ENCODE peak calls at places on chromosomes 11 and 22, in ten cellular contexts. One of them, this sample, is unnamed.

GRCh38 chr11:105045897-105046296 is 762 bp upstream of the CARD16 start:
- DNase-seq in esophagus squamous epithelium: no peak
- DNase-seq in activated effector memory CD4-positive, alpha-beta T cell treated with anti-CD3 and anti-CD28 coated beads, Interleukin-2, amount 50 U/mL, for 16 hours: no peak
- DNase-seq in NCI-H748 treated with DMSO at 0.1 percent for 48 hours: no peak
- DNase-seq in Right ventricle myocardium superior: no peak
- DNase-seq in T-helper 9 cell: no peak
- DNase-seq in NCI-H510A: no peak
- DNase-seq in activated CD8-positive, alpha-beta memory T cell treated with anti-CD3 and anti-CD28 coated beads, Interleukin-2, amount 10 ng/mL, durations not matched to agents 7 days and 5 days: no peak
- DNase-seq in NCI-H1092: no peak
- DNase-seq in hippocampal formation: no peak
- DNase-seq in this sample: no peak

GRCh38 chr11:70423523-70424505 is 25.5 kb downstream of the CTTN start:
- DNase-seq in esophagus squamous epithelium: no peak
- DNase-seq in activated effector memory CD4-positive, alpha-beta T cell treated with anti-CD3 and anti-CD28 coated beads, Interleukin-2, amount 50 U/mL, for 16 hours: no peak
- DNase-seq in NCI-H748 treated with DMSO at 0.1 percent for 48 hours: no peak
- DNase-seq in Right ventricle myocardium superior: no peak
- DNase-seq in T-helper 9 cell: no peak
- DNase-seq in NCI-H510A: no peak
- DNase-seq in activated CD8-positive, alpha-beta memory T cell treated with anti-CD3 and anti-CD28 coated beads, Interleukin-2, amount 10 ng/mL, durations not matched to agents 7 days and 5 days: peak; percentile 71
- DNase-seq in NCI-H1092: no peak
- DNase-seq in hippocampal formation: no peak
- DNase-seq in this sample: no peak

GRCh38 chr22:39214383-39215069 is 30.3 kb downstream of the PDGFB start:
- DNase-seq in esophagus squamous epithelium: no peak
- DNase-seq in activated effector memory CD4-positive, alpha-beta T cell treated with anti-CD3 and anti-CD28 coated beads, Interleukin-2, amount 50 U/mL, for 16 hours: peak; percentile 58
- DNase-seq in NCI-H748 treated with DMSO at 0.1 percent for 48 hours: no peak
- DNase-seq in Right ventricle myocardium superior: no peak
- DNase-seq in T-helper 9 cell: no peak
- DNase-seq in NCI-H510A: no peak
- DNase-seq in activated CD8-positive, alpha-beta memory T cell treated with anti-CD3 and anti-CD28 coated beads, Interleukin-2, amount 10 ng/mL, durations not matched to agents 7 days and 5 days: no peak
- DNase-seq in NCI-H1092: no peak
- DNase-seq in hippocampal formation: no peak
- DNase-seq in this sample: no peak

GRCh38 chr22:31290494-31291402 is 1.5 kb downstream of the PIK3IP1 start:
- DNase-seq in esophagus squamous epithelium: peak; percentile 89
- DNase-seq in activated effector memory CD4-positive, alpha-beta T cell treated with anti-CD3 and anti-CD28 coated beads, Interleukin-2, amount 50 U/mL, for 16 hours: peak; percentile 98
- DNase-seq in NCI-H748 treated with DMSO at 0.1 percent for 48 hours: peak; percentile 64
- DNase-seq in Right ventricle myocardium superior: peak; percentile 98
- DNase-seq in T-helper 9 cell: peak; percentile 94
- DNase-seq in NCI-H510A: peak; percentile 90
- DNase-seq in activated CD8-positive, alpha-beta memory T cell treated with anti-CD3 and anti-CD28 coated beads, Interleukin-2, amount 10 ng/mL, durations not matched to agents 7 days and 5 days: peak; percentile 97
- DNase-seq in NCI-H1092: peak; percentile 81
- DNase-seq in hippocampal formation: peak; percentile 94
- DNase-seq in this sample: peak; percentile 94

GRCh38 chr22:33717694-33718396 is 202.4 kb downstream of the LARGE1 start:
- DNase-seq in esophagus squamous epithelium: no peak
- DNase-seq in activated effector memory CD4-positive, alpha-beta T cell treated with anti-CD3 and anti-CD28 coated beads, Interleukin-2, amount 50 U/mL, for 16 hours: no peak
- DNase-seq in NCI-H748 treated with DMSO at 0.1 percent for 48 hours: no peak
- DNase-seq in Right ventricle myocardium superior: peak; percentile 52
- DNase-seq in T-helper 9 cell: no peak
- DNase-seq in NCI-H510A: no peak
- DNase-seq in activated CD8-positive, alpha-beta memory T cell treated with anti-CD3 and anti-CD28 coated beads, Interleukin-2, amount 10 ng/mL, durations not matched to agents 7 days and 5 days: no peak
- DNase-seq in NCI-H1092: no peak
- DNase-seq in hippocampal formation: no peak
- DNase-seq in this sample: no peak

GRCh38 chr11:47916361-47916841 is 64.0 kb upstream of the PTPRJ start:
- DNase-seq in esophagus squamous epithelium: no peak
- DNase-seq in activated effector memory CD4-positive, alpha-beta T cell treated with anti-CD3 and anti-CD28 coated beads, Interleukin-2, amount 50 U/mL, for 16 hours: peak; percentile 49
- DNase-seq in NCI-H748 treated with DMSO at 0.1 percent for 48 hours: no peak
- DNase-seq in Right ventricle myocardium superior: peak; percentile 70
- DNase-seq in T-helper 9 cell: no peak
- DNase-seq in NCI-H510A: no peak
- DNase-seq in activated CD8-positive, alpha-beta memory T cell treated with anti-CD3 and anti-CD28 coated beads, Interleukin-2, amount 10 ng/mL, durations not matched to agents 7 days and 5 days: no peak
- DNase-seq in NCI-H1092: no peak
- DNase-seq in hippocampal formation: no peak
- DNase-seq in this sample: no peak

GRCh38 chr11:40328890-40329617 is 1130.4 kb downstream of the LRRC4C start:
- DNase-seq in esophagus squamous epithelium: no peak
- DNase-seq in activated effector memory CD4-positive, alpha-beta T cell treated with anti-CD3 and anti-CD28 coated beads, Interleukin-2, amount 50 U/mL, for 16 hours: no peak
- DNase-seq in NCI-H748 treated with DMSO at 0.1 percent for 48 hours: no peak
- DNase-seq in Right ventricle myocardium superior: no peak
- DNase-seq in T-helper 9 cell: no peak
- DNase-seq in NCI-H510A: no peak
- DNase-seq in activated CD8-positive, alpha-beta memory T cell treated with anti-CD3 and anti-CD28 coated beads, Interleukin-2, amount 10 ng/mL, durations not matched to agents 7 days and 5 days: no peak
- DNase-seq in NCI-H1092: peak; percentile 11
- DNase-seq in hippocampal formation: no peak
- DNase-seq in this sample: peak; percentile 99

GRCh38 chr11:12029738-12030363 is 21.4 kb upstream of the DKK3 start:
- DNase-seq in esophagus squamous epithelium: no peak
- DNase-seq in activated effector memory CD4-positive, alpha-beta T cell treated with anti-CD3 and anti-CD28 coated beads, Interleukin-2, amount 50 U/mL, for 16 hours: no peak
- DNase-seq in NCI-H748 treated with DMSO at 0.1 percent for 48 hours: no peak
- DNase-seq in Right ventricle myocardium superior: no peak
- DNase-seq in T-helper 9 cell: no peak
- DNase-seq in NCI-H510A: no peak
- DNase-seq in activated CD8-positive, alpha-beta memory T cell treated with anti-CD3 and anti-CD28 coated beads, Interleukin-2, amount 10 ng/mL, durations not matched to agents 7 days and 5 days: no peak
- DNase-seq in NCI-H1092: no peak
- DNase-seq in hippocampal formation: no peak
- DNase-seq in this sample: no peak

GRCh38 chr22:42472671-42473070 is 40.5 kb upstream of the NFAM1 start:
- DNase-seq in esophagus squamous epithelium: no peak
- DNase-seq in activated effector memory CD4-positive, alpha-beta T cell treated with anti-CD3 and anti-CD28 coated beads, Interleukin-2, amount 50 U/mL, for 16 hours: no peak
- DNase-seq in NCI-H748 treated with DMSO at 0.1 percent for 48 hours: no peak
- DNase-seq in Right ventricle myocardium superior: no peak
- DNase-seq in T-helper 9 cell: no peak
- DNase-seq in NCI-H510A: no peak
- DNase-seq in activated CD8-positive, alpha-beta memory T cell treated with anti-CD3 and anti-CD28 coated beads, Interleukin-2, amount 10 ng/mL, durations not matched to agents 7 days and 5 days: no peak
- DNase-seq in NCI-H1092: no peak
- DNase-seq in hippocampal formation: no peak
- DNase-seq in this sample: no peak

GRCh38 chr11:27239305-27239942 is 123.6 kb downstream of the CCDC34 start:
- DNase-seq in esophagus squamous epithelium: no peak
- DNase-seq in activated effector memory CD4-positive, alpha-beta T cell treated with anti-CD3 and anti-CD28 coated beads, Interleukin-2, amount 50 U/mL, for 16 hours: no peak
- DNase-seq in NCI-H748 treated with DMSO at 0.1 percent for 48 hours: no peak
- DNase-seq in Right ventricle myocardium superior: no peak
- DNase-seq in T-helper 9 cell: no peak
- DNase-seq in NCI-H510A: no peak
- DNase-seq in activated CD8-positive, alpha-beta memory T cell treated with anti-CD3 and anti-CD28 coated beads, Interleukin-2, amount 10 ng/mL, durations not matched to agents 7 days and 5 days: no peak
- DNase-seq in NCI-H1092: peak; percentile 26
- DNase-seq in hippocampal formation: no peak
- DNase-seq in this sample: no peak

GRCh38 chr11:69948256-69949141 is 129.3 kb upstream of the FGF3 start:
- DNase-seq in esophagus squamous epithelium: no peak
- DNase-seq in activated effector memory CD4-positive, alpha-beta T cell treated with anti-CD3 and anti-CD28 coated beads, Interleukin-2, amount 50 U/mL, for 16 hours: no peak
- DNase-seq in NCI-H748 treated with DMSO at 0.1 percent for 48 hours: no peak
- DNase-seq in Right ventricle myocardium superior: peak; percentile 22
- DNase-seq in T-helper 9 cell: no peak
- DNase-seq in NCI-H510A: no peak
- DNase-seq in activated CD8-positive, alpha-beta memory T cell treated with anti-CD3 and anti-CD28 coated beads, Interleukin-2, amount 10 ng/mL, durations not matched to agents 7 days and 5 days: no peak
- DNase-seq in NCI-H1092: no peak
- DNase-seq in hippocampal formation: no peak
- DNase-seq in this sample: peak; percentile 33

GRCh38 chr11:4465411-4465810 is 16.3 kb downstream of the OR52K2 start:
- DNase-seq in esophagus squamous epithelium: no peak
- DNase-seq in activated effector memory CD4-positive, alpha-beta T cell treated with anti-CD3 and anti-CD28 coated beads, Interleukin-2, amount 50 U/mL, for 16 hours: no peak
- DNase-seq in NCI-H748 treated with DMSO at 0.1 percent for 48 hours: no peak
- DNase-seq in Right ventricle myocardium superior: no peak
- DNase-seq in T-helper 9 cell: no peak
- DNase-seq in NCI-H510A: no peak
- DNase-seq in activated CD8-positive, alpha-beta memory T cell treated with anti-CD3 and anti-CD28 coated beads, Interleukin-2, amount 10 ng/mL, durations not matched to agents 7 days and 5 days: no peak
- DNase-seq in NCI-H1092: no peak
- DNase-seq in hippocampal formation: no peak
- DNase-seq in this sample: no peak

GRCh38 chr22:17880468-17880867 is 106.2 kb upstream of the BID start:
- DNase-seq in esophagus squamous epithelium: no peak
- DNase-seq in activated effector memory CD4-positive, alpha-beta T cell treated with anti-CD3 and anti-CD28 coated beads, Interleukin-2, amount 50 U/mL, for 16 hours: no peak
- DNase-seq in NCI-H748 treated with DMSO at 0.1 percent for 48 hours: no peak
- DNase-seq in Right ventricle myocardium superior: no peak
- DNase-seq in T-helper 9 cell: no peak
- DNase-seq in NCI-H510A: no peak
- DNase-seq in activated CD8-positive, alpha-beta memory T cell treated with anti-CD3 and anti-CD28 coated beads, Interleukin-2, amount 10 ng/mL, durations not matched to agents 7 days and 5 days: no peak
- DNase-seq in NCI-H1092: no peak
- DNase-seq in hippocampal formation: no peak
- DNase-seq in this sample: no peak

GRCh38 chr11:93330446-93330984 is at the start of gene DEUP1:
- DNase-seq in esophagus squamous epithelium: no peak
- DNase-seq in activated effector memory CD4-positive, alpha-beta T cell treated with anti-CD3 and anti-CD28 coated beads, Interleukin-2, amount 50 U/mL, for 16 hours: peak; percentile 61
- DNase-seq in NCI-H748 treated with DMSO at 0.1 percent for 48 hours: peak; percentile 31
- DNase-seq in Right ventricle myocardium superior: peak; percentile 50
- DNase-seq in T-helper 9 cell: no peak
- DNase-seq in NCI-H510A: peak; percentile 66
- DNase-seq in activated CD8-positive, alpha-beta memory T cell treated with anti-CD3 and anti-CD28 coated beads, Interleukin-2, amount 10 ng/mL, durations not matched to agents 7 days and 5 days: no peak
- DNase-seq in NCI-H1092: peak; percentile 82
- DNase-seq in hippocampal formation: no peak
- DNase-seq in this sample: peak; percentile 44

GRCh38 chr11:1289211-1289935 is 20.1 kb downstream of the TOLLIP start:
- DNase-seq in esophagus squamous epithelium: no peak
- DNase-seq in activated effector memory CD4-positive, alpha-beta T cell treated with anti-CD3 and anti-CD28 coated beads, Interleukin-2, amount 50 U/mL, for 16 hours: peak; percentile 60
- DNase-seq in NCI-H748 treated with DMSO at 0.1 percent for 48 hours: no peak
- DNase-seq in Right ventricle myocardium superior: no peak
- DNase-seq in T-helper 9 cell: no peak
- DNase-seq in NCI-H510A: no peak
- DNase-seq in activated CD8-positive, alpha-beta memory T cell treated with anti-CD3 and anti-CD28 coated beads, Interleukin-2, amount 10 ng/mL, durations not matched to agents 7 days and 5 days: no peak
- DNase-seq in NCI-H1092: no peak
- DNase-seq in hippocampal formation: no peak
- DNase-seq in this sample: no peak

This sample was measured in A673.